ENCODE peak calls at places on chromosomes 7 and 10, in four cellular contexts. W is HCT116, E is upper lobe of left lung, Q is A549. D is an unnamed sample.

GRCh38 chr10:95657250-95657649 is 739 bp upstream of the ALDH18A1 start:
- DNase-seq in W (no peak), E (no peak), Q (no peak), D (no peak)

GRCh38 chr10:90947025-90947960 is 26.4 kb upstream of the ANKRD1 start:
- DNase-seq in E (no peak), W (no peak), Q (no peak), D (no peak)

GRCh38 chr7:1087952-1088920 is at the start of gene GPER1:
- DNase-seq in Q (no peak), E (peak; percentile 84), W (peak; percentile 12), D (no peak)

GRCh38 chr7:100483101-100483727 is 513 bp upstream of the NYAP1 start:
- DNase-seq in E (peak; percentile 97), Q (peak; percentile 70), W (no peak), D (peak; percentile 88)

GRCh38 chr7:141097430-141097829 is 23.6 kb downstream of the TMEM178B start:
- DNase-seq in W (no peak), E (no peak), Q (no peak), D (no peak)

GRCh38 chr7:149882264-149883048 is 8.7 kb downstream of the ATP6V0E2 start:
- DNase-seq in W (no peak), Q (no peak), E (no peak), D (no peak)

GRCh38 chr10:46033602-46034011 is 3.2 kb upstream of the NCOA4 start:
- DNase-seq in E (no peak), Q (no peak), W (no peak), D (no peak)

GRCh38 chr7:94041529-94041928 is 37.4 kb upstream of the BET1 start:
- DNase-seq in E (no peak), Q (no peak), W (no peak), D (no peak)

GRCh38 chr7:140719711-140720110 is 23.2 kb downstream of the NDUFB2 start:
- DNase-seq in Q (no peak), E (no peak), W (no peak), D (no peak)

GRCh38 chr7:1586827-1587705 is 17.2 kb upstream of the PSMG3 start:
- DNase-seq in W (no peak), Q (no peak), E (peak; percentile 77), D (no peak)

GRCh38 chr10:58457761-58458616 is 54.7 kb upstream of the BICC1 start:
- DNase-seq in Q (no peak), E (no peak), W (no peak), D (no peak)

GRCh38 chr7:148773344-148773743 is 74.6 kb downstream of the CUL1 start:
- DNase-seq in E (no peak), Q (no peak), W (no peak), D (no peak)

GRCh38 chr7:143015102-143015501 is 11.8 kb downstream of the OR9A2 start:
- DNase-seq in Q (no peak), E (no peak), W (no peak), D (no peak)

GRCh38 chr10:51074238-51075028 is at the start of gene PRKG1:
- DNase-seq in W (no peak), E (peak; percentile 89), Q (peak; percentile 38), D (peak; percentile 79)

GRCh38 chr7:104979167-104979841 is 34.7 kb upstream of the KMT2E start:
- DNase-seq in E (no peak), W (no peak), Q (no peak), D (no peak)

GRCh38 chr10:63410633-63411032 is 55.1 kb downstream of the JMJD1C start:
- DNase-seq in Q (no peak), E (no peak), W (no peak), D (no peak)

GRCh38 chr7:143227806-143228205 is 6.0 kb downstream of the TAS2R40 start:
- DNase-seq in E (no peak), W (no peak), Q (no peak), D (no peak)

GRCh38 chr7:69341288-69341687 is 257.0 kb upstream of the AUTS2 start:
- DNase-seq in E (no peak), Q (no peak), W (no peak), D (no peak)

GRCh38 chr10:19983880-19984279 is 167.6 kb downstream of the PLXDC2 start:
- DNase-seq in Q (no peak), W (no peak), E (no peak), D (no peak)

GRCh38 chr7:35691827-35692307 is 3.1 kb downstream of the HERPUD2 start:
- DNase-seq in Q (no peak), W (no peak), E (no peak), D (no peak)

GRCh38 chr10:6581750-6582697 is 1.9 kb upstream of the PRKCQ start:
- DNase-seq in Q (no peak), E (no peak), W (no peak), D (no peak)

GRCh38 chr7:135327458-135327857 is 93.8 kb downstream of the STRA8 start:
- DNase-seq in W (no peak), Q (no peak), E (no peak), D (no peak)

GRCh38 chr7:24129597-24129996 is 154.4 kb upstream of the NPY start:
- DNase-seq in Q (no peak), E (no peak), W (no peak), D (no peak)

GRCh38 chr7:70325509-70326101 is 727.3 kb downstream of the AUTS2 start:
- DNase-seq in E (no peak), Q (no peak), W (no peak), D (no peak)

GRCh38 chr10:6069101-6069931 is 7.1 kb upstream of the IL2RA start:
- DNase-seq in E (no peak), W (no peak), Q (no peak), D (no peak)

GRCh38 chr7:21618706-21619105 is 75.9 kb downstream of the DNAH11 start:
- DNase-seq in W (no peak), E (no peak), Q (no peak), D (no peak)

GRCh38 chr7:128170461-128170860 is 70.6 kb upstream of the LEP start:
- DNase-seq in W (no peak), Q (no peak), E (no peak), D (no peak)

GRCh38 chr10:132986076-132986475 is 43.7 kb upstream of the CFAP46 start:
- DNase-seq in Q (no peak), E (peak; percentile 48), W (no peak), D (no peak)

GRCh38 chr7:123494193-123494796 is 40.1 kb downstream of the IQUB start:
- DNase-seq in Q (peak; percentile 20), W (peak; percentile 21), E (no peak), D (no peak)

GRCh38 chr10:79065853-79066252 is 2.9 kb upstream of the ZMIZ1 start:
- DNase-seq in Q (no peak), E (no peak), W (no peak), D (no peak)

GRCh38 chr7:5213286-5213645 is 23.2 kb downstream of the WIPI2 start:
- DNase-seq in W (no peak), E (peak; percentile 58), Q (no peak), D (no peak)

GRCh38 chr7:23687011-23687410 is 7.0 kb downstream of the FAM221A start:
- DNase-seq in Q (no peak), E (no peak), W (no peak), D (no peak)

GRCh38 chr10:77386833-77387232 is 250.8 kb downstream of the KCNMA1 start:
- DNase-seq in W (no peak), E (no peak), Q (no peak), D (no peak)

GRCh38 chr7:51350195-51350896 is 33.7 kb upstream of the COBL start:
- DNase-seq in W (peak; percentile 51), E (no peak), Q (peak; percentile 10), D (no peak)

GRCh38 chr7:136114966-136115762 is 138.0 kb upstream of the MTPN start:
- DNase-seq in Q (peak; percentile 48), E (no peak), W (peak; percentile 13), D (no peak)

GRCh38 chr10:84243759-84244158 is 1.1 kb upstream of the RGR start:
- DNase-seq in E (no peak), W (no peak), Q (no peak), D (no peak)

GRCh38 chr7:116812905-116813304 is 49.5 kb upstream of the CAPZA2 start:
- DNase-seq in Q (no peak), E (no peak), W (no peak), D (no peak)

GRCh38 chr7:116809636-116810266 is 52.6 kb upstream of the CAPZA2 start:
- DNase-seq in E (no peak), Q (no peak), W (peak; percentile 67), D (no peak)

GRCh38 chr7:116815041-116815440 is 47.3 kb upstream of the CAPZA2 start:
- DNase-seq in W (no peak), E (no peak), Q (no peak), D (no peak)

GRCh38 chr7:116810267-116811116 is 51.9 kb upstream of the CAPZA2 start:
- DNase-seq in W (no peak), Q (no peak), E (no peak), D (no peak)

DNA sequence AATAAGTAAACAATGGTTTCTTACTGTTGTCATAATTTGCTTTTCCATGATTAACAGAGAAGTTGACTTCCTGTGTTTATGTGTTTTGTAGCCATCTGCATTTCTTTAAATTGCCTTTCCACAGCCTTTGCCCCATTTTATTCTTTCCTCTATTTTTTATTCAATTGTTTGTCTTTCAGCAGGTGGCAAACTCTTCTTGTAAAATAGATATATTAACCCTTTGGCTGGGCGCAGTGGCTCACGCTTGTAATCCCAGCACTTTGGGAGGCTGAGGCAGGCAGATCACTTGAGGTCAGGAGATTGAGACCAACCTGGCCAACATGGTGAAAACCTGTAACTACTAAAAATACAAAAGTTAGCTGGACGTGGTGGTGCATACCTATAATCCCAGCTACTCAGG is 50.6 kb upstream of the CAPZA2 start:
- DNase-seq in E (no peak), Q (no peak), W (no peak), D (no peak)
- TF ChIP-seq CTCF in E (no peak), Q (no peak), W (no peak), D (no peak)

GRCh38 chr7:95199779-95200558 is 124.4 kb downstream of the PON1 start:
- DNase-seq in Q (peak; percentile 40), E (no peak), W (peak; percentile 24), D (no peak)
- TF ChIP-seq CTCF in Q (peak; percentile 89), E (peak; percentile 45), W (peak; percentile 75), D (peak; percentile 84)

GRCh38 chr10:34746094-34746493 is 69.0 kb downstream of the PARD3 start:
- DNase-seq in E (no peak), W (peak; percentile 72), Q (no peak), D (no peak)
- TF ChIP-seq CTCF in E (no peak), W (no peak), Q (no peak), D (no peak)

DNA sequence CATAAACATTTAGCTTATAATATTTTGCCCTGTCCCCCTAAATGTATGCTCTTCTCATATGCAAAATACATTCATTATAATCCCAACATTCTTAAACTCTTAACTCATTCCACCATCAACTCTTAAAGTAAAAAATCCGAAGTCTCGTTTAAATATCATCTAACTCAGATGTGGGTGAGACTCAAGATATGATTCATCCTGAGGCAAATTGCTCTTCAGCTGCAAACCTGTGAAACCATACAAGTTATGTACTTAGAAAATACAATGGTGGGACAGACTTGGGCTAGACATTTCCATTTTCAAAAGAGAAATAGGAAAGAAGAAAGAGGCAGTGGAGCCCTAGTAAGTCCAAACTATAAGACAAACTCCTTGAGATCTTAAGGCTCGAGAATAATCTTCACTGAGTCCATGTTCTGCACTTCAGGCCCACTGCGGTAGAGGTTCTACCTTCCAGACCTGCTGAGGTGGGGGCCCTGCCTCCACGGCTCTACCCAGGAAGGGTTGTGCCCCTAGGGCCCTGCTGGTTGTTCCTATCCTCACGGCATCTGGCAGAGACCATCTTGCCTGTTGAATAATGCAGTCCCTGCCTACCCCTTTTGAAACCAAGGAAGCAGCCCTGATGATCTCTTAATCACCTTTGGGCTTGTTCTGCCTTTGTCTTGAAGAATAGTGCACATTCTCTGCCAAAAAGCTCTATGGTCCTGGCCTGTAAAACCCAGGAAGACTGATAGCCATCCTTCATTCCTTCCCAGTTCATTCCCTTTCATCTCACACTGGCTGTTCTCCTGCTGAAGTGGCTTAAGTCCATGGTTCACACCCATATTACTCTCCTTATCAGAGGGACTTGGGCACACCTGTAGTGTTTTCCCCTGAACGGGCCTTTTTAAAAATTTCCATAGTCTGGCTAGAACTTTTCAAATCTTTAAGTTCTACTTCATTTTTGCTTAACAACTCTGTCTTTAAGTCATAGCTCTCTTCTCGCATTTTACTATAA is 37.3 kb downstream of the INPP5F start:
- DNase-seq in Q (no peak), W (no peak), E (no peak), D (no peak)
- TF ChIP-seq CTCF in Q (no peak), W (no peak), E (no peak), D (no peak)